ENCODE peak calls at places on chromosomes 12 and 14, in five cellular contexts. V, R, Z, D and N are unnamed samples.

GRCh38 chr12:32843528-32844095 is 53.0 kb downstream of the PKP2 start:
- DNase-seq in V (no peak), R (no peak), Z (no peak), D (no peak), N (no peak)

GRCh38 chr14:105294142-105294597 is 6.6 kb downstream of the BRF1 start:
- DNase-seq in V (no peak), R (no peak), Z (peak; percentile 50), D (no peak), N (no peak)

GRCh38 chr12:51926718-51927117 is 19.4 kb downstream of the ACVRL1 start:
- DNase-seq in V (no peak), R (no peak), Z (peak; percentile 42), D (peak; percentile 64), N (no peak)

GRCh38 chr14:35123388-35123703 is 994 bp downstream of the PRORP start:
- DNase-seq in V (no peak), R (no peak), Z (no peak), D (no peak), N (no peak)

GRCh38 chr12:96981053-96981452 is 74.0 kb downstream of the NEDD1 start:
- DNase-seq in V (no peak), R (peak; percentile 45), Z (peak; percentile 90), D (peak; percentile 18), N (no peak)

GRCh38 chr12:54311091-54311490 is 10.3 kb upstream of the NFE2 start:
- DNase-seq in V (no peak), R (no peak), Z (no peak), D (no peak), N (no peak)

GRCh38 chr14:100738704-100739131 is 12.0 kb downstream of the DLK1 start:
- DNase-seq in V (no peak), R (no peak), Z (no peak), D (no peak), N (no peak)

GRCh38 chr12:15122349-15122748 is 98.9 kb downstream of the RERG start:
- DNase-seq in V (no peak), R (no peak), Z (no peak), D (no peak), N (no peak)

GRCh38 chr14:103946975-103947374 is 4.6 kb upstream of the RD3L start:
- DNase-seq in V (no peak), R (no peak), Z (no peak), D (no peak), N (no peak)

GRCh38 chr14:45838597-45838996 is 585.6 kb upstream of the MIS18BP1 start:
- DNase-seq in V (no peak), R (no peak), Z (no peak), D (peak; percentile 14), N (no peak)

GRCh38 chr14:65228436-65228835 is 126.1 kb upstream of the MAX start:
- DNase-seq in V (no peak), R (no peak), Z (no peak), D (no peak), N (no peak)

GRCh38 chr12:55724226-55724939 is 4.2 kb downstream of the RDH5 start:
- DNase-seq in V (peak; percentile 59), R (no peak), Z (peak; percentile 69), D (peak; percentile 79), N (no peak)

GRCh38 chr12:67091204-67091603 is 178.0 kb upstream of the CAND1 start:
- DNase-seq in V (no peak), R (peak; percentile 83), Z (no peak), D (peak; percentile 39), N (no peak)

GRCh38 chr12:57224973-57225679 is 4.4 kb upstream of the SHMT2 start:
- DNase-seq in V (no peak), R (no peak), Z (no peak), D (peak; percentile 72), N (no peak)

GRCh38 chr14:45261209-45261608 is 8.2 kb upstream of the MIS18BP1 start:
- DNase-seq in V (no peak), R (no peak), Z (peak; percentile 27), D (no peak), N (no peak)

GRCh38 chr12:10304161-10304574 is 3.5 kb upstream of the KLRD1 start:
- DNase-seq in V (no peak), R (no peak), Z (peak; percentile 87), D (no peak), N (no peak)

GRCh38 chr14:50225067-50225973 is 6.1 kb downstream of the SOS2 start:
- DNase-seq in V (no peak), R (peak; percentile 96), Z (peak; percentile 87), D (no peak), N (peak; percentile 80)

GRCh38 chr12:95942106-95942531 is 295 bp downstream of the CCDC38 start:
- DNase-seq in V (no peak), R (no peak), Z (no peak), D (no peak), N (no peak)

GRCh38 chr12:95942532-95943230 is at the start of gene CCDC38:
- DNase-seq in V (peak; percentile 59), R (peak; percentile 13), Z (peak; percentile 28), D (peak; percentile 85), N (peak; percentile 3)

GRCh38 chr12:95940514-95940913 is 1.9 kb downstream of the CCDC38 start:
- DNase-seq in V (no peak), R (no peak), Z (no peak), D (no peak), N (no peak)

GRCh38 chr12:95944108-95944704 is 1.1 kb downstream of the AMDHD1 start:
- DNase-seq in V (no peak), R (no peak), Z (no peak), D (no peak), N (no peak)

DNA sequence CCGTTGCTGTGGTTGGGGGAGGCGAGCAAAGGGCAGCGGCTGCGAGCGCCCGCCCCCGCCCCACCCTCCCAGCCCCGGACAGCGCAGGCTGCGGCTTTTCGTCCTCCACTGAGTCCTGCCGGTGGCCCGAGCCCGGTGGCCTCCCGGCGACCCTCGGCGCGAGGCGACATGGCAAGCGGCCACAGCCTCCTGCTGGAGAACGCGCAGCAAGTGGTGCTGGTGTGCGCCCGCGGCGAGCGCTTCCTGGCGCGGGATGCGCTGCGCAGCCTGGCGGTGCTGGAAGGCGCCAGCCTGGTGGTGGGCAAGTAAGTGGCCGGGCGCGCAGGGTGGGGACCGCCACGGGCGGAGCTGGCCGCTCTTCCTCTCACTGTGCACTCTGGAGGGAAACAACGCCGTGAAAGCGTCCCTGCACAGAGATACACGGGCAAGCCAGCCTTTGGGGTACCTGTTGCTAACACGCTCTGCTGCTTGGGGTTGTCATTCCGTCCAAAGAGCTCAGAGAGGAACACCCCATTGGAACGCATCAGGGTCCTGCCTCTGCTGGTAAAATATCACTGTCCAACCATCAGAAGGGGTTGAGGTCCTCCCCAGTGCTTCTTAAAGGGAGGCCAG is at the start of gene AMDHD1:
- DNase-seq in V (peak; percentile 65), R (peak; percentile 9), Z (peak; percentile 39), D (peak; percentile 83), N (peak; percentile 6)
- TF ChIP-seq CTCF in V (peak; percentile 50), R (no peak), Z (peak; percentile 26), D (peak; percentile 30), N (peak; percentile 34)

GRCh38 chr14:87940382-87940781 is 52.6 kb downstream of the GALC start:
- DNase-seq in V (no peak), R (no peak), Z (no peak), D (no peak), N (no peak)

GRCh38 chr14:87940894-87941293 is 52.1 kb downstream of the GALC start:
- DNase-seq in V (no peak), R (no peak), Z (no peak), D (no peak), N (no peak)

DNA sequence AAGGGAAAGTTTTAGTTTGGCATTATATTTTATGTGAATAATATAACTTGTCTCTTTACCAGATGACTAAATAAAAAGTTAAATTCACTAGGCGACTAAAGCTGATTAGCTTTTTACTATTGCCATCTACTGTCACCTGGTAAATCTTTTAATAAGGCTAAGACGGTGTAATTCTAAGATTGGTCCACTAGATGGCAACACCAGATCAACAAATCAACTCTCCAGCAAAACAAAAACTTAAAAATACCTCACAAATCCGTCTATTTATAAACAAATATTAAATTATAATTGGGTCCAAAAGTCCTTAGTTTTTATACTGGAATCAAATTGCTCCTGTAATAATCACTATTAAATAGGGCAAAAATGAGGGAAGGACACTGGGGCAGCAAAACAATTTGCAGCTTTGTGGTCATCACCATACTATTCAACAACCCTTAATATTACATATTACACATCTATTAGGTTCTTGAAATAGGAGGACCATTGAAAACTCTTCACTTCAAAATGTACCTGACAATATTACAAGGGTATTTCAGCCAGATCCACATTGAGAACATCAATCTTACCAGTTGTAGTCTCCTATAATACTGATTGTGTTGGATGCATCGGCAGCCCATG is 47.9 kb downstream of the GALC start:
- DNase-seq in V (no peak), R (peak; percentile 15), Z (peak; percentile 68), D (peak; percentile 56), N (peak; percentile 7)
- TF ChIP-seq CTCF in V (peak; percentile 77), R (peak; percentile 53), Z (peak; percentile 69), D (peak; percentile 66), N (peak; percentile 58)

GRCh38 chr14:81868172-81868571 is 334.5 kb upstream of the SEL1L start:
- DNase-seq in V (no peak), R (no peak), Z (no peak), D (no peak), N (no peak)
- TF ChIP-seq CTCF in V (peak; percentile 25), R (no peak), Z (no peak), D (no peak), N (peak; percentile 31)

GRCh38 chr12:127430401-127430800 is 836.6 kb upstream of the TMEM132C start:
- DNase-seq in V (no peak), R (no peak), Z (no peak), D (no peak), N (no peak)
- TF ChIP-seq CTCF in V (no peak), R (no peak), Z (no peak), D (no peak), N (no peak)

GRCh38 chr14:96225745-96226151 is 21.1 kb downstream of the BDKRB2 start:
- DNase-seq in V (no peak), R (no peak), Z (peak; percentile 64), D (peak; percentile 61), N (no peak)
- TF ChIP-seq CTCF in V (peak; percentile 19), R (peak; percentile 14), Z (peak; percentile 46), D (peak; percentile 32), N (no peak)

GRCh38 chr12:68364893-68365725 is 32.9 kb upstream of the MDM1 start:
- DNase-seq in V (peak; percentile 43), R (peak; percentile 92), Z (peak; percentile 98), D (peak; percentile 88), N (no peak)
- TF ChIP-seq CTCF in V (no peak), R (no peak), Z (no peak), D (no peak), N (no peak)